ENCODE peak calls at places on chromosomes 13 and 19, in ten cellular contexts. One of them, this sample, is unnamed.

GRCh38 chr13:85536706-85537105 is 262.5 kb downstream of the SLITRK6 start:
- DNase-seq in fibroblast of the aortic adventitia: no peak
- DNase-seq in M059J: no peak
- DNase-seq in brain microvascular endothelial cell: no peak
- DNase-seq in B cell: no peak
- DNase-seq in HS-5: no peak
- DNase-seq in naive thymus-derived CD8-positive, alpha-beta T cell: no peak
- DNase-seq in MV-4-11: no peak
- DNase-seq in EH: peak
- DNase-seq in left colon: no peak
- DNase-seq in this sample: no peak

GRCh38 chr19:13277104-13277809 is 127.0 kb downstream of the IER2 start:
- DNase-seq in M059J: peak
- DNase-seq in left colon: peak
- DNase-seq in naive thymus-derived CD8-positive, alpha-beta T cell: peak
- DNase-seq in MV-4-11: peak
- DNase-seq in fibroblast of the aortic adventitia: peak
- DNase-seq in brain microvascular endothelial cell: peak
- DNase-seq in HS-5: peak
- DNase-seq in B cell: peak
- DNase-seq in EH: peak
- DNase-seq in this sample: peak

GRCh38 chr13:83752141-83752540 is 130.1 kb downstream of the SLITRK1 start:
- DNase-seq in brain microvascular endothelial cell: peak
- DNase-seq in MV-4-11: no peak
- DNase-seq in B cell: no peak
- DNase-seq in fibroblast of the aortic adventitia: peak
- DNase-seq in left colon: no peak
- DNase-seq in naive thymus-derived CD8-positive, alpha-beta T cell: no peak
- DNase-seq in M059J: peak
- DNase-seq in HS-5: peak
- DNase-seq in EH: peak
- DNase-seq in this sample: no peak

GRCh38 chr19:11279505-11280236 is 16.3 kb upstream of the TSPAN16 start:
- DNase-seq in brain microvascular endothelial cell: no peak
- DNase-seq in EH: no peak
- DNase-seq in left colon: no peak
- DNase-seq in HS-5: no peak
- DNase-seq in B cell: no peak
- DNase-seq in MV-4-11: peak
- DNase-seq in naive thymus-derived CD8-positive, alpha-beta T cell: peak
- DNase-seq in fibroblast of the aortic adventitia: peak
- DNase-seq in M059J: peak
- DNase-seq in this sample: no peak

GRCh38 chr19:38869160-38869835 is 8.8 kb downstream of the RINL start:
- DNase-seq in brain microvascular endothelial cell: no peak
- DNase-seq in M059J: no peak
- DNase-seq in fibroblast of the aortic adventitia: no peak
- DNase-seq in EH: no peak
- DNase-seq in MV-4-11: no peak
- DNase-seq in left colon: peak
- DNase-seq in naive thymus-derived CD8-positive, alpha-beta T cell: no peak
- DNase-seq in B cell: peak
- DNase-seq in HS-5: no peak
- DNase-seq in this sample: no peak

GRCh38 chr13:32427852-32428580 is at the start of gene N4BP2L1:
- DNase-seq in HS-5: peak
- DNase-seq in fibroblast of the aortic adventitia: peak
- DNase-seq in EH: peak
- DNase-seq in left colon: peak
- DNase-seq in B cell: peak
- DNase-seq in naive thymus-derived CD8-positive, alpha-beta T cell: peak
- DNase-seq in MV-4-11: peak
- DNase-seq in M059J: peak
- DNase-seq in brain microvascular endothelial cell: peak
- DNase-seq in this sample: peak

GRCh38 chr19:19615086-19615485 is 3.4 kb downstream of the PBX4 start:
- DNase-seq in EH: peak
- DNase-seq in naive thymus-derived CD8-positive, alpha-beta T cell: no peak
- DNase-seq in brain microvascular endothelial cell: no peak
- DNase-seq in B cell: no peak
- DNase-seq in left colon: no peak
- DNase-seq in fibroblast of the aortic adventitia: no peak
- DNase-seq in M059J: peak
- DNase-seq in MV-4-11: peak
- DNase-seq in HS-5: peak
- DNase-seq in this sample: no peak

GRCh38 chr19:4649392-4650094 is 10.2 kb downstream of the TNFAIP8L1 start:
- DNase-seq in M059J: no peak
- DNase-seq in naive thymus-derived CD8-positive, alpha-beta T cell: no peak
- DNase-seq in left colon: no peak
- DNase-seq in MV-4-11: no peak
- DNase-seq in HS-5: no peak
- DNase-seq in EH: no peak
- DNase-seq in fibroblast of the aortic adventitia: no peak
- DNase-seq in brain microvascular endothelial cell: no peak
- DNase-seq in B cell: no peak
- DNase-seq in this sample: no peak

GRCh38 chr19:9413240-9413954 is 22.0 kb downstream of the ZNF266 start:
- DNase-seq in fibroblast of the aortic adventitia: no peak
- DNase-seq in MV-4-11: no peak
- DNase-seq in naive thymus-derived CD8-positive, alpha-beta T cell: no peak
- DNase-seq in B cell: no peak
- DNase-seq in brain microvascular endothelial cell: no peak
- DNase-seq in EH: no peak
- DNase-seq in M059J: no peak
- DNase-seq in HS-5: no peak
- DNase-seq in left colon: no peak
- DNase-seq in this sample: no peak

GRCh38 chr13:85528578-85529215 is 270.5 kb downstream of the SLITRK6 start:
- DNase-seq in naive thymus-derived CD8-positive, alpha-beta T cell: no peak
- DNase-seq in MV-4-11: no peak
- DNase-seq in fibroblast of the aortic adventitia: peak
- DNase-seq in left colon: no peak
- DNase-seq in M059J: peak
- DNase-seq in B cell: no peak
- DNase-seq in brain microvascular endothelial cell: peak
- DNase-seq in HS-5: peak
- DNase-seq in EH: peak
- DNase-seq in this sample: no peak

GRCh38 chr13:42412812-42413795 is 141.2 kb downstream of the AKAP11 start:
- DNase-seq in naive thymus-derived CD8-positive, alpha-beta T cell: no peak
- DNase-seq in B cell: no peak
- DNase-seq in M059J: no peak
- DNase-seq in MV-4-11: no peak
- DNase-seq in left colon: no peak
- DNase-seq in HS-5: no peak
- DNase-seq in brain microvascular endothelial cell: no peak
- DNase-seq in fibroblast of the aortic adventitia: peak
- DNase-seq in EH: no peak
- DNase-seq in this sample: no peak

GRCh38 chr19:18865973-18866799 is 29.8 kb downstream of the CERS1 start:
- DNase-seq in B cell: peak
- DNase-seq in fibroblast of the aortic adventitia: peak
- DNase-seq in M059J: no peak
- DNase-seq in naive thymus-derived CD8-positive, alpha-beta T cell: peak
- DNase-seq in HS-5: no peak
- DNase-seq in brain microvascular endothelial cell: peak
- DNase-seq in EH: peak
- DNase-seq in MV-4-11: peak
- DNase-seq in left colon: no peak
- DNase-seq in this sample: peak

GRCh38 chr13:48405865-48406264 is 7.0 kb downstream of the LPAR6 start:
- DNase-seq in naive thymus-derived CD8-positive, alpha-beta T cell: no peak
- DNase-seq in MV-4-11: no peak
- DNase-seq in EH: no peak
- DNase-seq in HS-5: no peak
- DNase-seq in M059J: no peak
- DNase-seq in left colon: no peak
- DNase-seq in B cell: no peak
- DNase-seq in fibroblast of the aortic adventitia: peak
- DNase-seq in brain microvascular endothelial cell: no peak
- DNase-seq in this sample: no peak

GRCh38 chr13:102233566-102234208 is 168.2 kb downstream of the FGF14 start:
- DNase-seq in HS-5: no peak
- DNase-seq in fibroblast of the aortic adventitia: no peak
- DNase-seq in MV-4-11: no peak
- DNase-seq in brain microvascular endothelial cell: no peak
- DNase-seq in left colon: no peak
- DNase-seq in EH: no peak
- DNase-seq in naive thymus-derived CD8-positive, alpha-beta T cell: no peak
- DNase-seq in M059J: no peak
- DNase-seq in B cell: no peak
- DNase-seq in this sample: no peak

GRCh38 chr19:11268783-11269267 is 6.5 kb upstream of the DOCK6 start:
- DNase-seq in brain microvascular endothelial cell: peak
- DNase-seq in M059J: peak
- DNase-seq in fibroblast of the aortic adventitia: peak
- DNase-seq in naive thymus-derived CD8-positive, alpha-beta T cell: no peak
- DNase-seq in left colon: peak
- DNase-seq in B cell: no peak
- DNase-seq in MV-4-11: peak
- DNase-seq in HS-5: peak
- DNase-seq in EH: peak
- DNase-seq in this sample: no peak

GRCh38 chr19:11019262-11019661 is 58.4 kb downstream of the SMARCA4 start:
- DNase-seq in MV-4-11: no peak
- DNase-seq in M059J: no peak
- DNase-seq in HS-5: no peak
- DNase-seq in EH: no peak
- DNase-seq in left colon: no peak
- DNase-seq in naive thymus-derived CD8-positive, alpha-beta T cell: no peak
- DNase-seq in brain microvascular endothelial cell: no peak
- DNase-seq in B cell: no peak
- DNase-seq in fibroblast of the aortic adventitia: no peak
- DNase-seq in this sample: no peak